ENCODE peak calls at places on chromosomes 2 and 18, in nine cellular contexts. R is upper lobe of right lung; Q is cardiac fibroblast; O is endodermal cell; T is GM23338; D is foreskin fibroblast; V is fibroblast of pulmonary artery; W is CD8-positive, alpha-beta T cell; A is heart right ventricle. Y is an unnamed sample.

GRCh38 chr2:37344453-37345361 is at the start of gene QPCT:
- DNase-seq in R (peak; percentile 78), Q (no peak), O (peak; percentile 51), T (peak; percentile 46), D (peak; percentile 67), V (peak; percentile 14), W (peak; percentile 78), A (peak; percentile 48), Y (no peak)

GRCh38 chr18:58937913-58938312 is 73.2 kb downstream of the ZNF532 start:
- DNase-seq in R (no peak), Q (no peak), O (no peak), T (no peak), D (peak; percentile 28), V (peak; percentile 28), W (no peak), A (no peak), Y (no peak)

GRCh38 chr18:31185551-31185950 is 22.9 kb upstream of the DSC1 start:
- DNase-seq in R (no peak), Q (no peak), O (no peak), T (no peak), D (no peak), V (peak; percentile 28), W (no peak), A (no peak), Y (no peak)

GRCh38 chr18:75915941-75916640 is 488.6 kb upstream of the SMIM21 start:
- DNase-seq in R (no peak), Q (peak; percentile 8), O (peak; percentile 94), T (peak; percentile 89), D (peak; percentile 9), V (no peak), W (no peak), A (no peak), Y (no peak)

GRCh38 chr2:230713331-230714121 is 884 bp downstream of the CAB39 start:
- DNase-seq in R (peak; percentile 76), Q (peak; percentile 18), O (peak; percentile 80), T (peak; percentile 54), D (peak; percentile 52), V (no peak), W (peak; percentile 66), A (peak; percentile 19), Y (no peak)

GRCh38 chr2:112834379-112835014 is 2.1 kb downstream of the IL1B start:
- DNase-seq in R (no peak), Q (peak; percentile 63), O (peak; percentile 7), T (no peak), D (peak; percentile 47), V (peak; percentile 66), W (no peak), A (no peak), Y (no peak)

GRCh38 chr18:32280188-32280783 is 90.4 kb downstream of the MEP1B start:
- DNase-seq in R (no peak), Q (no peak), O (no peak), T (no peak), D (no peak), V (no peak), W (no peak), A (no peak), Y (no peak)

GRCh38 chr2:233862261-233862768 is 5.9 kb downstream of the MSL3B start:
- DNase-seq in R (no peak), Q (no peak), O (no peak), T (peak; percentile 26), D (no peak), V (no peak), W (no peak), A (no peak), Y (no peak)

GRCh38 chr18:79938196-79938595 is 13.3 kb downstream of the SLC66A2 start:
- DNase-seq in R (peak; percentile 45), Q (no peak), O (peak; percentile 23), T (no peak), D (no peak), V (no peak), W (peak; percentile 37), A (no peak), Y (no peak)

GRCh38 chr2:3423492-3424170 is 44.1 kb downstream of the TRAPPC12 start:
- DNase-seq in R (peak; percentile 83), Q (peak; percentile 58), O (peak; percentile 96), T (peak; percentile 76), D (peak; percentile 68), V (peak; percentile 65), W (peak; percentile 84), A (peak; percentile 57), Y (no peak)

GRCh38 chr2:239052720-239053665 is 205.1 kb downstream of the TWIST2 start:
- DNase-seq in R (no peak), Q (no peak), O (no peak), T (no peak), D (no peak), V (no peak), W (no peak), A (no peak), Y (no peak)

GRCh38 chr2:54954158-54954557 is 96.1 kb downstream of the RTN4 start:
- DNase-seq in R (no peak), Q (no peak), O (no peak), T (no peak), D (no peak), V (no peak), W (no peak), A (no peak), Y (no peak)

GRCh38 chr2:166234112-166234846 is 106.5 kb upstream of the SCN1A start:
- DNase-seq in R (no peak), Q (peak; percentile 81), O (no peak), T (no peak), D (peak; percentile 76), V (peak; percentile 86), W (no peak), A (no peak), Y (no peak)

GRCh38 chr2:220315098-220315785 is 687.8 kb downstream of the SLC4A3 start:
- DNase-seq in R (no peak), Q (peak; percentile 26), O (no peak), T (no peak), D (no peak), V (no peak), W (no peak), A (peak; percentile 16), Y (no peak)

GRCh38 chr2:37244017-37244416 is 12.6 kb downstream of the NDUFAF7 start:
- DNase-seq in R (no peak), Q (peak; percentile 25), O (no peak), T (no peak), D (no peak), V (peak; percentile 11), W (no peak), A (no peak), Y (peak; percentile 39)

GRCh38 chr2:3572620-3573019 is 2.4 kb upstream of the RPS7 start:
- DNase-seq in R (no peak), Q (no peak), O (no peak), T (no peak), D (no peak), V (no peak), W (no peak), A (no peak), Y (no peak)

DNA sequence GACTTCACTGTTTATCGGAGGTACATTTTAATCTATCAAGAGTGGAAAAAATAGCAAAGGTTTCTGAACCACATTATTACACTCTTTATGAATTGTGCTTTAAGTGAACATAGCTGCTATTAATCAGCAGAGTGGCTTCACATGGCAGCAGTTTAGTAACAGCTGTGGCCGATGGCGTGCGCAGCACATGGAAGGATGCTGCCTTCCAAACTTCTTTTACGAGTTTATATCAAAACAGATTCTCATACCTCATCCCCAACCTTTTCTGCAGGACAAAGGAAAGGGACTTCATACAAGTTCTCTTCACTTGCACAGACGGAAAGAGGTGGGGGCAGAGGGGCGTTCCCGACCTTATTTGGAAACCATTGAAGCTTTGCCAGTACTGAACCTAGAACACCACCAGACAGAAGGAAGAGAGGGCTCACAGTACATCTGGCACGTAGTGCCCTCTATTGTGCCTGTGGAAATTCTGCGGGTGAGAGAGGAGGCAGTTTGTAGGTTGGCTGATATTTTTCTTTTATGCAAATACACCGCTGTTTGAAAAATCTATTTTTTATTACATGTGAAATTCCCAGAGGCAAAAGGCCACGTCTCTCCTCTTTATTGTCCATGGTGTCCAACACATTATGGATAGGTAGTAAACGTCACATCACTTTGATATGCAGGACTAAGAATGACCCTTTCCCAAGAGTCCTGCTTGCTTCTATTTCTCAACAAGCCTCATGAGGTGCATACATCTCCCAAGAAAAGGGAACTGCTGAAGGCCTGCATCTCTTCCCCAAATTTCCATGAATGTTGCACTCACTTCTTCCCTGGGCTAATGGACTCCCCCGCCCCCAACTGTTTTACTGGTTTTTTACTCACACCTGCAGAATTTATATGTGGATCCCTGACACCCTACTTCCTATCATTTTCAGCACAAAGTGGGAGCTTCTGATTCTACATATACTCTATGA is 31.4 kb downstream of the COLEC12 start:
- DNase-seq in R (no peak), Q (no peak), O (no peak), T (no peak), D (peak; percentile 58), V (no peak), W (no peak), A (no peak), Y (no peak)
- TF ChIP-seq CTCF in R (no peak), Q (no peak), O (no peak), T (peak; percentile 51), D (no peak), V (no peak), W (no peak), A (no peak), Y (no peak)

GRCh38 chr2:237156857-237157550 is 71.3 kb downstream of the COPS8 start:
- DNase-seq in R (no peak), Q (no peak), O (no peak), T (no peak), D (no peak), V (no peak), W (no peak), A (no peak), Y (no peak)

GRCh38 chr2:237157551-237158102 is 71.9 kb downstream of the COPS8 start:
- DNase-seq in R (no peak), Q (peak; percentile 23), O (no peak), T (no peak), D (no peak), V (no peak), W (no peak), A (no peak), Y (no peak)

GRCh38 chr2:237154894-237155851 is 69.5 kb downstream of the COPS8 start:
- DNase-seq in R (no peak), Q (no peak), O (no peak), T (no peak), D (no peak), V (no peak), W (no peak), A (no peak), Y (peak; percentile 31)

GRCh38 chr2:237158194-237158593 is 72.5 kb downstream of the COPS8 start:
- DNase-seq in R (no peak), Q (no peak), O (no peak), T (no peak), D (no peak), V (no peak), W (no peak), A (no peak), Y (no peak)

GRCh38 chr2:237156131-237156856 is 70.6 kb downstream of the COPS8 start:
- DNase-seq in R (no peak), Q (peak; percentile 87), O (no peak), T (no peak), D (peak; percentile 99), V (peak; percentile 77), W (no peak), A (peak; percentile 45), Y (no peak)
- H3K4me3 ChIP-seq in R (no peak overlapping the region), Q (no peak overlapping the region), O (no peak overlapping the region), T (no peak overlapping the region), D (no peak overlapping the region), V (no peak overlapping the region), W (no peak overlapping the region), A (no peak overlapping the region), Y (no peak overlapping the region)

GRCh38 chr18:53153281-53153680 is 813.3 kb downstream of the DCC start:
- DNase-seq in R (no peak), Q (peak; percentile 1), O (peak; percentile 78), T (peak; percentile 65), D (no peak), V (peak; percentile 2), W (no peak), A (no peak), Y (no peak)
- TF ChIP-seq CTCF in R (peak; percentile 38), Q (no peak), O (peak; percentile 87), T (peak; percentile 72), D (no peak), V (no peak), W (no peak), A (no peak), Y (peak; percentile 10)

GRCh38 chr2:144317071-144317738 is 202.7 kb downstream of the ZEB2 start:
- DNase-seq in R (no peak), Q (no peak), O (no peak), T (no peak), D (no peak), V (no peak), W (no peak), A (no peak), Y (no peak)
- H3K4me3 ChIP-seq in R (no peak overlapping the region), Q (no peak overlapping the region), O (no peak overlapping the region), T (no peak overlapping the region), D (no peak overlapping the region), V (no peak overlapping the region), W (no peak overlapping the region), A (no peak overlapping the region), Y (no peak overlapping the region)